ENCODE peak calls at places on chromosomes 7 and 10, in nine cellular contexts. J is lower lobe of right lung; C is PC-9; Q is LoVo; Z is stimulated activated CD8-positive, alpha-beta memory T cell treated with anti-CD3 and anti-CD28 coated beads, Interleukin-15, amount 100 ng/mL, for 24 hours; I is activated CD4-positive, alpha-beta memory T cell treated with anti-CD3 and anti-CD28 coated beads, Interleukin-2, amount 10 ng/mL, durations not matched to agents 7 days and 5 days; T is SJCRH30; V is heart left ventricle; P is AG08396. N is an unnamed sample.

GRCh38 chr7:151891182-151891581 is 14.3 kb upstream of the PRKAG2 start:
- DNase-seq in V (peak), T (peak), Z (no peak), J (no peak), I (no peak), Q (no peak), C (no peak), P (no peak), N (no peak)

GRCh38 chr7:1883031-1883761 is 213.1 kb downstream of the ELFN1 start:
- DNase-seq in C (peak), Q (peak), P (peak), V (no peak), I (peak), T (peak), Z (no peak), J (no peak), N (no peak)

GRCh38 chr7:43559171-43559938 is 23.6 kb upstream of the STK17A start:
- DNase-seq in V (no peak), I (no peak), Z (no peak), P (no peak), J (no peak), T (no peak), C (no peak), Q (no peak), N (no peak)

GRCh38 chr10:31274310-31274709 is 44.7 kb upstream of the ZEB1 start:
- DNase-seq in T (no peak), Q (no peak), Z (no peak), C (no peak), J (no peak), V (no peak), I (no peak), P (no peak), N (no peak)

GRCh38 chr10:71161429-71161828 is 50.9 kb upstream of the UNC5B start:
- DNase-seq in Z (no peak), P (no peak), V (no peak), Q (peak), C (peak), J (no peak), I (no peak), T (no peak), N (no peak)

GRCh38 chr7:130941322-130942210 is 207.6 kb upstream of the KLF14 start:
- DNase-seq in J (peak), C (no peak), Z (no peak), I (no peak), V (no peak), Q (no peak), P (no peak), T (peak), N (peak)

GRCh38 chr7:16083931-16084330 is 337.4 kb downstream of the CRPPA start:
- DNase-seq in J (no peak), I (no peak), C (peak), Q (peak), V (no peak), P (no peak), T (no peak), Z (no peak), N (no peak)

GRCh38 chr10:72340510-72340895 is 14.2 kb downstream of the DNAJB12 start:
- DNase-seq in Q (no peak), Z (peak), P (peak), I (peak), J (peak), T (peak), V (peak), C (no peak), N (peak)

GRCh38 chr10:23291551-23292334 is 52.9 kb downstream of the C10orf67 start:
- DNase-seq in P (no peak), Q (no peak), J (no peak), V (no peak), C (no peak), Z (no peak), T (no peak), I (no peak), N (no peak)

GRCh38 chr7:41691286-41691966 is 11.5 kb downstream of the INHBA start:
- DNase-seq in Q (no peak), T (no peak), J (no peak), C (no peak), Z (no peak), V (no peak), P (no peak), I (no peak), N (no peak)

GRCh38 chr10:132749428-132749780 is 36.5 kb downstream of the NKX6-2 start:
- DNase-seq in P (no peak), Z (no peak), V (no peak), I (no peak), J (no peak), T (no peak), C (no peak), Q (no peak), N (no peak)

GRCh38 chr10:22742678-22743077 is 28.3 kb upstream of the PIP4K2A start:
- DNase-seq in P (no peak), J (no peak), C (no peak), Z (no peak), V (no peak), Q (no peak), I (no peak), T (no peak), N (no peak)

GRCh38 chr7:24290004-24290641 is 6.1 kb downstream of the NPY start:
- DNase-seq in I (peak), Q (peak), C (peak), P (peak), V (no peak), Z (no peak), J (no peak), T (peak), N (no peak)

GRCh38 chr7:104903044-104903443 is 111.0 kb upstream of the KMT2E start:
- DNase-seq in I (no peak), P (no peak), Z (no peak), C (no peak), V (no peak), Q (no peak), T (no peak), J (no peak), N (no peak)

GRCh38 chr7:44470080-44470479 is 20.4 kb downstream of the NUDCD3 start:
- DNase-seq in P (no peak), J (no peak), I (no peak), C (no peak), Q (no peak), Z (no peak), T (no peak), V (no peak), N (no peak)

GRCh38 chr10:23412223-23412622 is 26.7 kb upstream of the OTUD1 start:
- DNase-seq in C (peak), T (no peak), I (peak), P (no peak), Q (peak), V (no peak), Z (no peak), J (no peak), N (no peak)